ENCODE peak calls at places on chromosomes 2 and 18, in seven cellular contexts. N is A549, O is right cardiac atrium, C is cardiac muscle cell, I is spleen, T is body of pancreas, J is right lobe of liver. L is an unnamed sample.

GRCh38 chr2:149040451-149040850 is 2.0 kb downstream of the LYPD6B start:
- DNase-seq in N (peak; percentile 54), O (no peak), C (no peak), I (no peak), T (peak; percentile 46), J (no peak), L (peak; percentile 85)

GRCh38 chr2:232891621-232892071 is 21.6 kb downstream of the SNORC start:
- DNase-seq in N (no peak), O (no peak), C (no peak), I (peak; percentile 36), T (no peak), J (peak; percentile 30), L (no peak)

GRCh38 chr2:10067330-10067729 is 12.9 kb downstream of the CYS1 start:
- DNase-seq in N (no peak), O (no peak), C (no peak), I (no peak), T (no peak), J (no peak), L (no peak)

GRCh38 chr18:23616258-23616657 is 30.0 kb upstream of the NPC1 start:
- DNase-seq in N (no peak), O (no peak), C (no peak), I (no peak), T (no peak), J (no peak), L (no peak)

GRCh38 chr2:164560181-164560792 is 61.0 kb downstream of the GRB14 start:
- DNase-seq in N (peak; percentile 25), O (no peak), C (peak; percentile 46), I (no peak), T (no peak), J (no peak), L (peak; percentile 68)

GRCh38 chr2:73111300-73112025 is 1.3 kb downstream of the RAB11FIP5 start:
- DNase-seq in N (peak; percentile 61), O (peak; percentile 80), C (peak; percentile 9), I (peak; percentile 83), T (peak; percentile 37), J (no peak), L (peak; percentile 19)

GRCh38 chr18:70468861-70469570 is 180.2 kb downstream of the SOCS6 start:
- DNase-seq in N (no peak), O (no peak), C (no peak), I (no peak), T (no peak), J (no peak), L (no peak)

GRCh38 chr2:12244070-12244469 is 472.7 kb upstream of the TRIB2 start:
- DNase-seq in N (no peak), O (no peak), C (no peak), I (no peak), T (no peak), J (no peak), L (no peak)

GRCh38 chr18:73719611-73720010 is 428.0 kb downstream of the FBXO15 start:
- DNase-seq in N (no peak), O (no peak), C (no peak), I (no peak), T (no peak), J (no peak), L (no peak)

GRCh38 chr2:146624429-146624828 is 1220.4 kb upstream of the ACVR2A start:
- DNase-seq in N (no peak), O (no peak), C (no peak), I (no peak), T (no peak), J (no peak), L (no peak)

GRCh38 chr2:10787176-10787968 is 25.2 kb downstream of the PDIA6 start:
- DNase-seq in N (peak; percentile 50), O (no peak), C (no peak), I (peak; percentile 70), T (no peak), J (no peak), L (no peak)

GRCh38 chr18:31274915-31275314 is 43.0 kb upstream of the DSG1 start:
- DNase-seq in N (peak; percentile 69), O (peak; percentile 86), C (no peak), I (no peak), T (peak; percentile 22), J (peak; percentile 71), L (no peak)

GRCh38 chr2:149989447-149990063 is 402.0 kb upstream of the MMADHC start:
- DNase-seq in N (peak; percentile 73), O (no peak), C (no peak), I (no peak), T (peak; percentile 24), J (no peak), L (peak; percentile 65)

GRCh38 chr2:112077814-112078213 is 22.7 kb downstream of the TMEM87B start:
- DNase-seq in N (no peak), O (no peak), C (no peak), I (no peak), T (no peak), J (no peak), L (no peak)

GRCh38 chr2:174544156-174544555 is 53.4 kb downstream of the WIPF1 start:
- DNase-seq in N (no peak), O (no peak), C (no peak), I (no peak), T (no peak), J (no peak), L (no peak)

GRCh38 chr2:14492920-14493503 is 139.5 kb upstream of the LRATD1 start:
- DNase-seq in N (no peak), O (no peak), C (no peak), I (no peak), T (no peak), J (no peak), L (peak; percentile 17)

GRCh38 chr2:240594511-240595380 is 8.2 kb downstream of the CAPN10 start:
- DNase-seq in N (no peak), O (peak; percentile 51), C (no peak), I (peak; percentile 72), T (no peak), J (peak; percentile 54), L (no peak)

GRCh38 chr2:174176898-174177297 is 71.4 kb downstream of the OLA1 start:
- DNase-seq in N (no peak), O (no peak), C (no peak), I (no peak), T (no peak), J (no peak), L (peak; percentile 94)

GRCh38 chr2:140454717-140455116 is 1674.5 kb upstream of the NXPH2 start:
- DNase-seq in N (peak; percentile 30), O (no peak), C (no peak), I (no peak), T (no peak), J (no peak), L (no peak)

GRCh38 chr18:60018801-60019462 is 119.1 kb downstream of the PMAIP1 start:
- DNase-seq in N (no peak), O (no peak), C (no peak), I (no peak), T (no peak), J (no peak), L (no peak)

GRCh38 chr2:145033438-145033837 is 513.5 kb upstream of the ZEB2 start:
- DNase-seq in N (no peak), O (no peak), C (no peak), I (no peak), T (no peak), J (no peak), L (no peak)

GRCh38 chr18:63363951-63364350 is 3.1 kb downstream of the KDSR start:
- DNase-seq in N (no peak), O (no peak), C (no peak), I (no peak), T (no peak), J (no peak), L (no peak)

GRCh38 chr2:186683341-186683740 is 10.5 kb upstream of the FAM171B start:
- DNase-seq in N (no peak), O (no peak), C (no peak), I (no peak), T (no peak), J (no peak), L (no peak)

GRCh38 chr2:1088192-1088860 is 137.7 kb downstream of the SNTG2 start:
- DNase-seq in N (no peak), O (no peak), C (no peak), I (no peak), T (no peak), J (no peak), L (no peak)

GRCh38 chr2:209721497-209721896 is 50.1 kb upstream of the UNC80 start:
- DNase-seq in N (no peak), O (no peak), C (no peak), I (no peak), T (no peak), J (no peak), L (no peak)

GRCh38 chr2:237863102-237863511 is 3.7 kb downstream of the RAMP1 start:
- DNase-seq in N (no peak), O (no peak), C (no peak), I (peak; percentile 41), T (no peak), J (no peak), L (no peak)
- H3K4me1 ChIP-seq in N (peaks cover 49% of the 10 kb centered on the region), O (peaks cover 2% of the 10 kb centered on the region), C (no peaks in the 10 kb centered on the region), I (peaks cover 26% of the 10 kb centered on the region), T (peaks cover 85% of the 10 kb centered on the region), J (no peaks in the 10 kb centered on the region), L (peaks cover 33% of the 10 kb centered on the region)

GRCh38 chr18:5478261-5478660 is 65.5 kb downstream of the EPB41L3 start:
- DNase-seq in N (no peak), O (no peak), C (no peak), I (no peak), T (no peak), J (no peak), L (no peak)
- H3K4me1 ChIP-seq in N (no peaks in the 10 kb centered on the region), O (peaks cover 3% of the 10 kb centered on the region), C (peaks cover 27% of the 10 kb centered on the region), I (peaks cover 8% of the 10 kb centered on the region), T (no peaks in the 10 kb centered on the region), J (no peaks in the 10 kb centered on the region), L (peaks cover 12% of the 10 kb centered on the region)

GRCh38 chr2:4295680-4296079 is 592.3 kb downstream of the DCDC2C start:
- DNase-seq in N (no peak), O (no peak), C (no peak), I (no peak), T (no peak), J (no peak), L (no peak)
- H3K4me1 ChIP-seq in N (no peaks in the 10 kb centered on the region), O (no peaks in the 10 kb centered on the region), C (no peaks in the 10 kb centered on the region), I (no peaks in the 10 kb centered on the region), T (no peaks in the 10 kb centered on the region), J (no peaks in the 10 kb centered on the region), L (no peaks in the 10 kb centered on the region)

DNA sequence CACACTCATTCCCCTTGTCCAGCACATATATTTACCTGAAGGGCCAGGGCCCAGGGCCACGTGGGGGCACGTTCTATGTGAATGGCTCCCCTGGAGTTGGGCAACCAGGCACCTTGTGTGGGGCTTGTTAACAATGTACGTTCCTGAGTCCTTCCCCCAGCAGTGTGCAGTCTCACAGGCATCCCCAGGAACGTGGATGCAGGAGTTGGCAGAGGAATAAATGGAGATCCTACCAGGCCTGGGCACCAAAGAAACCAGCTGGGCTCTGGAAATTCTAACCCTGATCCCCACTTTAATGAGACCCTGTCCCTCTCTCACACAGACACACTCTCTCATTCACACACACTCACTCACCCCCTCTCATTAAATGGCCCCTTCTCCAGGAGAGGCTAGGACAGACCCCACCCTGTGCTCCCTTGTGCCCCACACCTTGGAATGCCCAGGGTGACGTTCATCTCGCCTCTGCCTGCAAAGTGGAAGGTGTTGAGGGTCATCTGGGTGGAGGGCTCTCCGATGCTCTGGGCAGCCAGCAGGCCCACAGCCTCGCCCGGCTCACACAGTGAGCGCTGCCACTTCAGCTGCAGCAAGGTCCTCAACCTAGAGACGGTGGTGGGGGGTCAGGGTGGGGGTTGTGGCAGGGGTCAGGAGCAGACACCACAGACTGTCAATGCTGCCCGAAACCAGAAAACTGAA is 65.6 kb downstream of the POLR1A start:
- DNase-seq in N (no peak), O (no peak), C (no peak), I (peak; percentile 70), T (no peak), J (peak; percentile 35), L (no peak)
- H3K4me1 ChIP-seq in N (peaks cover 15% of the 10 kb centered on the region), O (peaks cover 17% of the 10 kb centered on the region), C (peaks cover 3% of the 10 kb centered on the region), I (peaks cover 62% of the 10 kb centered on the region), T (peaks cover 35% of the 10 kb centered on the region), J (no peaks in the 10 kb centered on the region), L (peaks cover 2% of the 10 kb centered on the region)